ENCODE peak calls at places on chromosomes 3 and 15, in four cellular contexts. N is glutamatergic neuron, Q is endothelial cell, J is prostate gland. T is an unnamed sample.

GRCh38 chr3:27556854-27557253 is 72.7 kb upstream of the SLC4A7 start:
- DNase-seq in N (no peak), J (no peak), Q (no peak), T (no peak)

GRCh38 chr3:13494463-13495350 is 14.6 kb downstream of the HDAC11 start:
- DNase-seq in J (no peak), Q (peak), N (peak), T (peak)

GRCh38 chr15:75943713-75944215 is 40.1 kb downstream of the FBXO22 start:
- DNase-seq in J (no peak), Q (no peak), N (no peak), T (no peak)

GRCh38 chr3:137709011-137709601 is 55.0 kb upstream of the SOX14 start:
- DNase-seq in Q (peak), J (no peak), N (no peak), T (no peak)

GRCh38 chr3:11908981-11909698 is 62.5 kb upstream of the TAMM41 start:
- DNase-seq in Q (no peak), N (no peak), J (no peak), T (peak)

GRCh38 chr3:122864498-122864897 is 69.6 kb downstream of the SLC49A4 start:
- DNase-seq in Q (no peak), N (no peak), J (no peak), T (no peak)

GRCh38 chr3:172100482-172100881 is 61.1 kb downstream of the FNDC3B start:
- DNase-seq in Q (no peak), J (no peak), N (no peak), T (no peak)

GRCh38 chr3:127158614-127159221 is 34.2 kb upstream of the PRR23E start:
- DNase-seq in Q (peak), J (no peak), N (no peak), T (no peak)

GRCh38 chr15:77069521-77070121 is 1.3 kb downstream of the TSPAN3 start:
- DNase-seq in N (no peak), Q (no peak), J (no peak), T (no peak)

GRCh38 chr3:27456554-27456953 is 27.6 kb downstream of the SLC4A7 start:
- DNase-seq in N (no peak), J (no peak), Q (no peak), T (no peak)

GRCh38 chr3:187987919-187988318 is 166.0 kb upstream of the LPP start:
- DNase-seq in Q (no peak), N (no peak), J (no peak), T (peak)

GRCh38 chr3:8607285-8608040 is 37.1 kb downstream of the SSUH2 start:
- DNase-seq in N (peak), Q (peak), J (peak), T (no peak)

GRCh38 chr15:44207643-44208042 is 12.6 kb upstream of the FRMD5 start:
- DNase-seq in N (no peak), Q (no peak), J (no peak), T (no peak)

GRCh38 chr3:98731720-98732238 is 31.4 kb upstream of the ST3GAL6 start:
- DNase-seq in N (no peak), Q (no peak), J (no peak), T (no peak)

GRCh38 chr3:105513042-105513441 is 146.3 kb downstream of the ALCAM start:
- DNase-seq in Q (no peak), N (no peak), J (no peak), T (no peak)

GRCh38 chr3:73029321-73029796 is 32.1 kb upstream of the EBLN2 start:
- DNase-seq in J (no peak), Q (no peak), N (no peak), T (no peak)

GRCh38 chr15:65087411-65087810 is 10.9 kb downstream of the KBTBD13 start:
- DNase-seq in J (peak), N (no peak), Q (no peak), T (no peak)

GRCh38 chr15:68650901-68651709 is 72.3 kb downstream of the CORO2B start:
- DNase-seq in Q (peak), J (no peak), N (peak), T (peak)

GRCh38 chr3:184050217-184050847 is 2.5 kb upstream of the HTR3C start:
- DNase-seq in N (no peak), J (peak), Q (no peak), T (no peak)

GRCh38 chr3:38257583-38257982 is 8.0 kb upstream of the SLC22A13 start:
- DNase-seq in N (no peak), Q (no peak), J (no peak), T (no peak)

GRCh38 chr3:126967386-126967785 is 15.5 kb upstream of the PLXNA1 start:
- DNase-seq in J (no peak), N (no peak), Q (no peak), T (no peak)

GRCh38 chr3:13217736-13218540 is 144.7 kb upstream of the IQSEC1 start:
- DNase-seq in J (no peak), N (no peak), Q (no peak), T (no peak)

GRCh38 chr3:53196575-53197407 is 35.8 kb downstream of the PRKCD start:
- DNase-seq in J (no peak), N (no peak), Q (no peak), T (peak)

GRCh38 chr3:124292329-124292728 is 300.4 kb upstream of the ROPN1 start:
- DNase-seq in Q (no peak), J (no peak), N (no peak), T (no peak)

GRCh38 chr3:123762805-123763204 is 121.3 kb downstream of the MYLK start:
- DNase-seq in Q (no peak), J (no peak), N (no peak), T (no peak)

GRCh38 chr3:194906970-194907629 is 221.4 kb downstream of the FAM43A start:
- DNase-seq in N (no peak), J (no peak), Q (no peak), T (peak)

GRCh38 chr15:22227961-22228762 is 147.8 kb downstream of the OR4M2 start:
- DNase-seq in Q (no peak), N (no peak), J (no peak), T (no peak)

GRCh38 chr15:67914537-67915373 is 74.9 kb upstream of the RNU6-1 start:
- DNase-seq in N (peak), Q (peak), J (peak), T (no peak)

GRCh38 chr3:17023006-17023664 is 138.4 kb downstream of the PLCL2 start:
- DNase-seq in Q (no peak), J (no peak), N (no peak), T (peak)

GRCh38 chr3:128276577-128277183 is 123.4 kb downstream of the EEFSEC start:
- DNase-seq in Q (no peak), N (no peak), J (no peak), T (no peak)

GRCh38 chr3:190534986-190535385 is 21.1 kb downstream of the IL1RAP start:
- DNase-seq in N (no peak), Q (no peak), J (no peak), T (no peak)

GRCh38 chr3:145191543-145191942 is 969.4 kb downstream of the PLOD2 start:
- DNase-seq in J (no peak), N (no peak), Q (no peak), T (no peak)

GRCh38 chr3:187919018-187919417 is 173.8 kb upstream of the BCL6 start:
- DNase-seq in Q (no peak), N (no peak), J (no peak), T (peak)

GRCh38 chr3:178735032-178735674 is 198.9 kb downstream of the KCNMB2 start:
- DNase-seq in J (no peak), Q (no peak), N (no peak), T (no peak)
- TF ChIP-seq CTCF in J (no peak), Q (no peak), N (no peak), T (no peak)

GRCh38 chr15:25372298-25372697 is 66.5 kb downstream of the UBE3A start:
- DNase-seq in J (no peak), N (no peak), Q (no peak), T (no peak)

GRCh38 chr15:25378501-25378901 is 60.3 kb downstream of the UBE3A start:
- DNase-seq in Q (no peak), J (no peak), N (no peak), T (no peak)

GRCh38 chr15:25368855-25369254 is 70.0 kb downstream of the UBE3A start:
- DNase-seq in Q (no peak), N (no peak), J (no peak), T (no peak)

GRCh38 chr15:25375557-25375956 is 63.3 kb downstream of the UBE3A start:
- DNase-seq in N (no peak), Q (no peak), J (no peak), T (no peak)

DNA sequence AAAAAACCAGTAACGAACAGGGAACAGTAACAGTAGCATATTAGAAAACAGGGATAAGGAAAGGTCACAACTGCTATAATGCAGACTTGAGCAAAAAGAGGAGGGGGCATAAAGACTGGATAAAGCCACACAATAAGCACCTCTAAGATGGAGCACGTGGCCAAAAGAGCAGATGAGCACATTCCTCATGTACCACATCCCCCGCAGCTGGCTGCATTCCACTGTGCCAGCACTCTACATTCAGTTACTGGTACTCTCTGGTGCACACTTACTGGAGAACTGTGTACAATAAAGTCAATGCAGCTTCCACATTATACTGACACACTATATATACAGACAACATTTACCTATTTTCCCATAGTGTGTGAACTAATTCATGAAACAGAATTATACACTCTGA is 64.7 kb downstream of the UBE3A start:
- DNase-seq in Q (no peak), J (no peak), N (no peak), T (no peak)
- TF ChIP-seq CTCF in Q (no peak), J (no peak), N (no peak), T (no peak)

GRCh38 chr15:90233701-90234518 is at the start of the genes CIB1 and GDPGP1:
- DNase-seq in J (peak), Q (peak), N (peak), T (peak)

GRCh38 chr15:90231028-90232017 is 2.4 kb downstream of the CIB1 start:
- DNase-seq in J (peak), N (no peak), Q (no peak), T (peak)

GRCh38 chr15:90234519-90234988 is 545 bp downstream of the GDPGP1 start:
- DNase-seq in Q (no peak), N (no peak), J (no peak), T (no peak)

GRCh38 chr15:90232196-90232595 is 1.5 kb downstream of the CIB1 start:
- DNase-seq in J (no peak), N (no peak), Q (no peak), T (peak)

GRCh38 chr15:90232941-90233700 is 620 bp downstream of the CIB1 start:
- DNase-seq in N (peak), J (peak), Q (peak), T (peak)
- TF ChIP-seq CTCF in N (no peak), J (peak), Q (no peak), T (no peak)

GRCh38 chr3:168223085-168223484 is 127.4 kb upstream of the GOLIM4 start:
- DNase-seq in N (no peak), Q (no peak), J (no peak), T (no peak)
- TF ChIP-seq CTCF in N (no peak), Q (no peak), J (no peak), T (no peak)

GRCh38 chr3:140360332-140360731 is 317.5 kb upstream of the TRIM42 start:
- DNase-seq in N (no peak), Q (no peak), J (no peak), T (no peak)
- TF ChIP-seq CTCF in N (no peak), Q (no peak), J (no peak), T (no peak)

DNA sequence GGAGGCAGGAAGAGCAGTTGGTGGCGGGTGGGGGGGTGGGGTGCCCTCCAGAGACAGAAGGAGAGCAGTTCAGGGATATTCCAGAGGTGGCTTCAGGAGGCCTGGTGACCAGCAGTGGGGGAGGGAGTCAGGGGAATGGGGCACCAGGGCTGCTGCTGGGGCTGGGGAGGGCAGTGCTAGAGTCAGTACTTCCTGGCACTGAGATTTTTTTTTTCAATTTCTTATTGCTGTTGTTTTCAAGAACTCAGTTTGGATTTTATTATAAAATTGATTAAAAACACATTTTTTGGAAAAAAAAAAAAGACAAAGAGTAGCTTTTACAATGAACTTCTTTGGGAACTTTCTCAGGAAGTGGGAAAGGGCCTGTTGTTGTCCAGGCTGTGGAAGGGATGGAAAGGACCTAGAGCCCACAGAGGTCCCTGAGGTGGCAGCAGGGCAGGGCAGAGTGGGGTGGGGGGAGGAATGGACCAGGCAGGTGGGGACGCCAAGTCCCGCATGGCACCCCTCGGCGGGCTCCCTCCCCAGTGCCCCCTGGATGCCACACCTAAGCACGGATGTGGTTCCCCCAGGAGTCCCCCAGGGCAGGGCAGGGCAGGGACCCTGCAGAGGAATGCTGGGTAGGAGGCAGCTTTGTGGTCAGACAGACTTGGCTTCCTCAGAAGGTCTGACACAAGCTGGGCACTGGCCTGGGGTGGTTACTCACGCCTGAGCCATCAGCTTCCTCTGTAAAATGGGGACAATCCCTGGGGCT is 8.5 kb upstream of the ANPEP start:
- DNase-seq in Q (no peak), N (no peak), J (no peak), T (no peak)
- TF ChIP-seq CTCF in Q (no peak), N (no peak), J (no peak), T (no peak)

T was measured in activated CD8-positive, alpha-beta T cell treated with anti-CD3 and anti-CD28 coated beads for 36 hours.